ENCODE peak calls at places on chromosome 9, in four cellular contexts. Y is heart right ventricle, W is astrocyte, I is kidney tubule cell. K is an unnamed sample.

GRCh38 chr9:137709411-137710101 is 90.8 kb downstream of the EHMT1 start:
- DNase-seq in Y (no peak), I (no peak), W (no peak), K (no peak)

GRCh38 chr9:135078361-135078821 is 9.1 kb upstream of the OLFM1 start:
- DNase-seq in I (no peak), W (no peak), Y (no peak), K (no peak)

GRCh38 chr9:89952401-89952800 is 347.6 kb downstream of the GADD45G start:
- DNase-seq in W (peak), Y (no peak), I (peak), K (no peak)

GRCh38 chr9:107755267-107755666 is 265.7 kb upstream of the KLF4 start:
- DNase-seq in I (peak), W (peak), Y (no peak), K (no peak)

GRCh38 chr9:79588488-79588887 is 16.7 kb downstream of the TLE4 start:
- DNase-seq in Y (no peak), W (no peak), I (no peak), K (no peak)

GRCh38 chr9:136808781-136809158 is 1.0 kb downstream of the RABL6 start:
- DNase-seq in I (peak), W (peak), Y (no peak), K (no peak)

GRCh38 chr9:108056805-108057386 is 567.3 kb upstream of the KLF4 start:
- DNase-seq in Y (no peak), I (peak), W (peak), K (no peak)

GRCh38 chr9:105468875-105469274 is 21.0 kb downstream of the FSD1L start:
- DNase-seq in W (no peak), Y (no peak), I (no peak), K (no peak)

GRCh38 chr9:64773491-64773931 is 511.5 kb downstream of the FOXD4L5 start:
- DNase-seq in I (peak), W (no peak), Y (no peak), K (no peak)

GRCh38 chr9:38289486-38290275 is 102.8 kb upstream of the ALDH1B1 start:
- DNase-seq in Y (no peak), W (no peak), I (no peak), K (no peak)

GRCh38 chr9:97854696-97855485 is 1.9 kb downstream of the FOXE1 start:
- DNase-seq in I (no peak), Y (no peak), W (no peak), K (no peak)

GRCh38 chr9:93267091-93267541 is 83.2 kb downstream of the WNK2 start:
- DNase-seq in Y (no peak), I (no peak), W (no peak), K (no peak)

GRCh38 chr9:91243029-91243428 is 118.7 kb downstream of the AUH start:
- DNase-seq in Y (no peak), I (no peak), W (no peak), K (no peak)

K was measured in hypothalamus.